ENCODE peak calls at places on chromosomes 6 and 20, in five cellular contexts. L, B, D, K and U are unnamed samples.

GRCh38 chr20:60256811-60257210 is 298.6 kb downstream of the CDH26 start:
- DNase-seq in L (no peak), B (no peak), D (no peak), K (no peak), U (no peak)

GRCh38 chr20:4726710-4727391 is 5.1 kb downstream of the PRND start:
- DNase-seq in L (peak; percentile 80), B (no peak), D (no peak), K (peak; percentile 16), U (no peak)

GRCh38 chr6:4903751-4904370 is 100.0 kb downstream of the RPP40 start:
- DNase-seq in L (no peak), B (no peak), D (no peak), K (no peak), U (no peak)

GRCh38 chr20:54680872-54681297 is 205.5 kb downstream of the DOK5 start:
- DNase-seq in L (no peak), B (no peak), D (peak; percentile 85), K (peak; percentile 42), U (peak; percentile 27)

GRCh38 chr6:110042670-110043296 is 64.7 kb downstream of the GPR6 start:
- DNase-seq in L (no peak), B (no peak), D (no peak), K (no peak), U (no peak)

GRCh38 chr6:40398810-40399477 is 188.2 kb downstream of the LRFN2 start:
- DNase-seq in L (no peak), B (no peak), D (no peak), K (no peak), U (no peak)

GRCh38 chr6:125267806-125268523 is 33.8 kb downstream of the HDDC2 start:
- DNase-seq in L (no peak), B (no peak), D (no peak), K (no peak), U (no peak)

GRCh38 chr6:45185403-45186251 is 142.5 kb upstream of the RUNX2 start:
- DNase-seq in L (no peak), B (no peak), D (no peak), K (no peak), U (no peak)

GRCh38 chr20:47263502-47264084 is 92.9 kb downstream of the ZMYND8 start:
- DNase-seq in L (no peak), B (no peak), D (peak; percentile 24), K (peak; percentile 30), U (peak; percentile 55)

GRCh38 chr20:32356935-32357868 is 929 bp upstream of the ASXL1 start:
- DNase-seq in L (no peak), B (peak; percentile 61), D (no peak), K (no peak), U (peak; percentile 35)

GRCh38 chr20:57450419-57450818 is 59.2 kb downstream of the RBM38 start:
- DNase-seq in L (peak; percentile 94), B (peak; percentile 72), D (peak; percentile 77), K (peak; percentile 92), U (peak; percentile 76)

GRCh38 chr20:36390719-36391415 is 84.7 kb downstream of the DLGAP4 start:
- DNase-seq in L (no peak), B (no peak), D (no peak), K (no peak), U (no peak)

GRCh38 chr6:52612336-52613096 is 35.7 kb upstream of the TRAM2 start:
- DNase-seq in L (no peak), B (no peak), D (no peak), K (no peak), U (no peak)

GRCh38 chr6:45566882-45567281 is 189.1 kb upstream of the SUPT3H start:
- DNase-seq in L (no peak), B (no peak), D (no peak), K (no peak), U (no peak)

GRCh38 chr20:47535088-47535487 is 33.4 kb downstream of the NCOA3 start:
- DNase-seq in L (no peak), B (no peak), D (no peak), K (peak; percentile 60), U (no peak)

GRCh38 chr6:125153541-125154183 is at the start of gene TPD52L1:
- DNase-seq in L (peak; percentile 91), B (peak; percentile 92), D (peak; percentile 79), K (peak; percentile 53), U (peak; percentile 81)

GRCh38 chr6:124011180-124011579 is 207.5 kb downstream of the NKAIN2 start:
- DNase-seq in L (no peak), B (no peak), D (no peak), K (no peak), U (no peak)

GRCh38 chr20:48719598-48720255 is 108.1 kb downstream of the PREX1 start:
- DNase-seq in L (peak; percentile 66), B (no peak), D (no peak), K (no peak), U (no peak)

GRCh38 chr20:14925286-14925685 is 587.9 kb upstream of the FLRT3 start:
- DNase-seq in L (no peak), B (no peak), D (no peak), K (no peak), U (no peak)

GRCh38 chr6:34067814-34068213 is 78.1 kb downstream of the GRM4 start:
- DNase-seq in L (no peak), B (no peak), D (peak; percentile 25), K (peak; percentile 29), U (no peak)

GRCh38 chr6:30790734-30791383 is 46.5 kb upstream of the IER3 start:
- DNase-seq in L (no peak), B (no peak), D (no peak), K (no peak), U (no peak)

GRCh38 chr6:41518118-41518517 is 28.1 kb upstream of the FOXP4 start:
- DNase-seq in L (no peak), B (no peak), D (no peak), K (no peak), U (no peak)

GRCh38 chr6:73452107-73452461 is at the start of gene CGAS:
- DNase-seq in L (peak; percentile 96), B (peak; percentile 85), D (peak; percentile 89), K (peak; percentile 47), U (peak; percentile 90)

GRCh38 chr20:6055981-6056569 is 2.2 kb upstream of the LRRN4 start:
- DNase-seq in L (no peak), B (peak; percentile 94), D (no peak), K (no peak), U (no peak)

GRCh38 chr20:21719592-21720214 is 14.2 kb downstream of the PAX1 start:
- DNase-seq in L (no peak), B (no peak), D (peak; percentile 79), K (peak; percentile 60), U (no peak)

GRCh38 chr20:16243470-16243869 is 329.8 kb downstream of the KIF16B start:
- DNase-seq in L (no peak), B (no peak), D (no peak), K (peak; percentile 3), U (no peak)

GRCh38 chr6:105688573-105688972 is 285.7 kb upstream of the PREP start:
- DNase-seq in L (no peak), B (no peak), D (peak; percentile 94), K (no peak), U (no peak)

GRCh38 chr6:169046021-169046420 is 207.6 kb downstream of the THBS2 start:
- DNase-seq in L (no peak), B (no peak), D (no peak), K (no peak), U (no peak)

GRCh38 chr20:50193169-50193850 is 2.7 kb downstream of the CEBPB start:
- DNase-seq in L (no peak), B (peak; percentile 72), D (no peak), K (no peak), U (peak; percentile 56)

GRCh38 chr6:148959008-148959407 is 212.2 kb downstream of the UST start:
- DNase-seq in L (no peak), B (no peak), D (no peak), K (no peak), U (no peak)

GRCh38 chr6:26450240-26450639 is 7.5 kb upstream of the BTN2A1 start:
- DNase-seq in L (no peak), B (no peak), D (no peak), K (no peak), U (no peak)
- TF ChIP-seq CTCF in L (no peak), B (no peak), D (no peak), K (no peak), U (no peak)

GRCh38 chr6:39056191-39056590 is 7.6 kb downstream of the GLP1R start:
- DNase-seq in L (peak; percentile 48), B (no peak), D (no peak), K (no peak), U (no peak)
- H3K4me1 ChIP-seq in L (no peaks in the 10 kb centered on the region), B (no peaks in the 10 kb centered on the region), D (no peaks in the 10 kb centered on the region), K (no peaks in the 10 kb centered on the region), U (no peaks in the 10 kb centered on the region)

GRCh38 chr6:127096167-127096566 is 22.3 kb upstream of the RSPO3 start:
- DNase-seq in L (no peak), B (no peak), D (no peak), K (no peak), U (no peak)

GRCh38 chr6:127102859-127103258 is 15.6 kb upstream of the RSPO3 start:
- DNase-seq in L (no peak), B (no peak), D (no peak), K (no peak), U (no peak)

GRCh38 chr6:127103482-127103881 is 15.0 kb upstream of the RSPO3 start:
- DNase-seq in L (no peak), B (no peak), D (no peak), K (no peak), U (no peak)

GRCh38 chr6:127102299-127102698 is 16.2 kb upstream of the RSPO3 start:
- DNase-seq in L (no peak), B (no peak), D (no peak), K (no peak), U (no peak)

DNA sequence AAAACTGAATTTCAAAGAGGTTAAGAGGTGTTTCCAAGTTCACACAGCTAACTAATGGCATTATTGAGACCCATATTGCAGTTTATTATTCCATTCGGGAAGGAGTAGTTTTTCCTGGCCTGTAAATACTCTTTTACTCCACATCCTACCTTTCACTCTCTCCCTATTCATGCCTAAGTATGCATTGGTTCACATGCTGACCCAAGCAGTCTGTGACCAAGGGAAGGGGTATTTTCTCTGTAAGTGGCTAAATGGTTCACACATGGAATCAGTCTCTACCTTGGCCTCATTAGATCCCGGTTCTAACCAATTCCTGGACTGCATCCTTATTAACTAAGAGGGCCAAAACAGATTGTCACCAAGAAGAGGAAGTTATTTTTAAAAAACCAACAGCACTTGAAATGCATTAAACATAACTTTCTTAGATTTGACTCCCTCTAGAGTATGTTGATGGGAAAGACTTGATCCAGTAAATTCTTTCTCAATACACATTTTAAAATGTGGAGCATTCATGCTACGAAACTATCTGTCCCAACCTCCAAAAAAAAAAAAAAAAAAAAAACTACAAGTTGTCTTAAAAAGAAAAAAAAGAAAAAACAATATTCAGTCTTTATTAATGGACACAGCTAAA is 17.8 kb upstream of the RSPO3 start:
- DNase-seq in L (no peak), B (no peak), D (no peak), K (no peak), U (no peak)
- TF ChIP-seq CTCF in L (no peak), B (peak; percentile 20), D (peak; percentile 24), K (peak; percentile 39), U (peak; percentile 17)

GRCh38 chr6:44056392-44057237 is 70.6 kb downstream of the MRPL14 start:
- DNase-seq in L (peak; percentile 58), B (peak; percentile 40), D (no peak), K (no peak), U (peak; percentile 81)

GRCh38 chr6:44053760-44054556 is 73.3 kb downstream of the MRPL14 start:
- DNase-seq in L (peak; percentile 43), B (peak; percentile 25), D (no peak), K (no peak), U (no peak)

GRCh38 chr6:44053106-44053756 is 74.0 kb downstream of the MRPL14 start:
- DNase-seq in L (peak; percentile 43), B (peak; percentile 40), D (no peak), K (no peak), U (no peak)

GRCh38 chr6:44052419-44053011 is 74.7 kb downstream of the MRPL14 start:
- DNase-seq in L (peak; percentile 51), B (peak; percentile 48), D (no peak), K (no peak), U (no peak)

GRCh38 chr6:44054635-44055559 is 72.4 kb downstream of the MRPL14 start:
- DNase-seq in L (peak; percentile 52), B (peak; percentile 33), D (no peak), K (no peak), U (no peak)
- H3K4me1 ChIP-seq in L (peaks cover 15% of the 10 kb centered on the region), B (no peaks in the 10 kb centered on the region), D (peaks cover under 1% of the 10 kb centered on the region), K (no peaks in the 10 kb centered on the region), U (peaks cover 55% of the 10 kb centered on the region)